ENCODE peak calls at places on chromosomes 13 and 19, in five cellular contexts. D, X, B, F and K are unnamed samples. For H3K4me1, the result is how much of the 10 kb centered on the place peaks cover.

GRCh38 chr19:48945817-48946216 is 8.9 kb upstream of the BAX start:
- DNase-seq in D (no peak), X (no peak), B (no peak), F (no peak), K (no peak)

GRCh38 chr19:2014731-2015610 is 543 bp downstream of the BTBD2 start:
- DNase-seq in D (peak), X (no peak), B (no peak), F (peak), K (no peak)

GRCh38 chr19:51006406-51006805 is 5.0 kb upstream of the KLK8 start:
- DNase-seq in D (no peak), X (no peak), B (no peak), F (no peak), K (no peak)

GRCh38 chr13:44040070-44040753 is 160.5 kb downstream of the LACC1 start:
- DNase-seq in D (no peak), X (peak), B (no peak), F (no peak), K (no peak)

GRCh38 chr19:49889687-49890348 is 6.9 kb downstream of the IL4I1 start:
- DNase-seq in D (peak), X (peak), B (peak), F (peak), K (peak)

GRCh38 chr19:49422407-49423277 is 599 bp downstream of the PTH2 start:
- DNase-seq in D (no peak), X (peak), B (no peak), F (no peak), K (no peak)

GRCh38 chr13:26785845-26786630 is 25.5 kb upstream of the GPR12 start:
- DNase-seq in D (no peak), X (no peak), B (no peak), F (no peak), K (no peak)

GRCh38 chr13:76708138-76708537 is 178.1 kb downstream of the KCTD12 start:
- DNase-seq in D (no peak), X (no peak), B (no peak), F (no peak), K (no peak)

GRCh38 chr13:60798503-60798902 is 401.5 kb downstream of the TDRD3 start:
- DNase-seq in D (no peak), X (no peak), B (no peak), F (no peak), K (no peak)

GRCh38 chr19:54440641-54441040 is 8.4 kb upstream of the LENG8 start:
- DNase-seq in D (no peak), X (no peak), B (no peak), F (no peak), K (no peak)

GRCh38 chr19:23116802-23117571 is at the start of gene ZNF730:
- DNase-seq in D (peak), X (peak), B (peak), F (peak), K (peak)

GRCh38 chr13:113042456-113042855 is 63.1 kb upstream of the F7 start:
- DNase-seq in D (no peak), X (no peak), B (no peak), F (no peak), K (no peak)

GRCh38 chr19:3096267-3096901 is 2.2 kb downstream of the GNA11 start:
- DNase-seq in D (no peak), X (no peak), B (no peak), F (no peak), K (no peak)

GRCh38 chr13:30016398-30016797 is 166.0 kb upstream of the UBL3 start:
- DNase-seq in D (no peak), X (no peak), B (no peak), F (no peak), K (no peak)

GRCh38 chr13:68064371-68064770 is 834.2 kb upstream of the PCDH9 start:
- DNase-seq in D (no peak), X (no peak), B (no peak), F (no peak), K (no peak)

GRCh38 chr13:31945202-31945978 is 86.2 kb upstream of the FRY start:
- DNase-seq in D (peak), X (peak), B (peak), F (peak), K (peak)

GRCh38 chr19:42143341-42144234 is 11.3 kb upstream of the POU2F2 start:
- DNase-seq in D (no peak), X (peak), B (no peak), F (no peak), K (no peak)

GRCh38 chr19:51198641-51199040 is 26.2 kb upstream of the CD33 start:
- DNase-seq in D (no peak), X (no peak), B (no peak), F (no peak), K (no peak)

DNA sequence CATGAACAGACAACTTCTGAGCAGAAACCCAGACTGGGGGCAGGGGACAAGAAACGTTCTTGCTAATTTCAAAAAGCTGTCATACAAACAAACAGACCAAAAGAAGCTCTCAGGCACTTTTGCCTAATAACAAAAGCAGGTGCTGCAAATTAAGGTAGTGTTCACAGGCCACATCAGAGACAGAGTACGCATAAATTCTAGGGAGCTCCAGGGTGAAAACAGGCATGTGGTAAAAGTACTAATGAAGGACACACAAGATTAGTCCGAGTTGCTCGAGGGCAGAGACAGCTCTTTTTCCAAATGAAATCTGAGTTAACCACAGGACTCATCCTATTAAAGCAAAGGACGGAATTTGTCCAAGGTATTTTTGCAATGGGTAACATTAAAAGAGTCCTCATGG is 197.4 kb downstream of the LHFPL6 start:
- DNase-seq in D (no peak), X (no peak), B (no peak), F (no peak), K (no peak)
- H3K4me1 ChIP-seq in D (under half), X (under half), B (under half), F (under half), K (under half)

GRCh38 chr13:50524540-50524939 is 319.0 kb downstream of the DLEU7 start:
- DNase-seq in D (no peak), X (no peak), B (no peak), F (no peak), K (no peak)
- H3K4me1 ChIP-seq in D (under half), X (under half), B (under half), F (under half), K (under half)

GRCh38 chr19:44367024-44367423 is 10.5 kb upstream of the ZNF112 start:
- DNase-seq in D (no peak), X (no peak), B (no peak), F (no peak), K (no peak)

GRCh38 chr19:44374789-44375188 is 18.3 kb upstream of the ZNF112 start:
- DNase-seq in D (no peak), X (no peak), B (no peak), F (no peak), K (no peak)

GRCh38 chr19:44371815-44372480 is 15.5 kb upstream of the ZNF112 start:
- DNase-seq in D (no peak), X (no peak), B (no peak), F (no peak), K (no peak)
- H3K4me1 ChIP-seq in D (under half), X (under half), B (under half), F (under half), K (under half)

DNA sequence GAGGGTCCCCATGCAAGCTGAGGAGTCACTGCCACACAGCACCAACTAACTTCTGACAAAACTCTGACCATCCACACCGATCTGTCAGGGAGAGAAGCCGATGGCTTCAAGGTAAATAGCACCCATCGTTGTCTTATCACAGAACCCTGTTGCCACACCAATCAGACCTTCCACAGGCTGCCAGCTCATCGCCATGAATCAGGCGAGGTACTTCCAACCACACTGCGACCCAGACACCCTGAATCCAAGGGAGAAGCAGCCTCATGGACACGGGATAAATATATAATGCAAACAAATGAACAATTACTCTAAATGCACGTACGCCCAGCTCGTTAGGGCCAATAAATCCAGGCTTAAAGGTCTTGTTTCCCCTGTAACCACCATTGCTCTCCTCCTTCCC is 20.8 kb downstream of the RANBP3 start:
- DNase-seq in D (no peak), X (peak), B (no peak), F (no peak), K (no peak)
- H3K4me1 ChIP-seq in D (half or more), X (half or more), B (half or more), F (under half), K (under half)

GRCh38 chr13:97112451-97113152 is 109.5 kb upstream of the MBNL2 start:
- DNase-seq in D (no peak), X (peak), B (no peak), F (no peak), K (no peak)

GRCh38 chr13:97109841-97110492 is 112.2 kb upstream of the MBNL2 start:
- DNase-seq in D (peak), X (peak), B (peak), F (peak), K (peak)

GRCh38 chr13:97113231-97114001 is 108.7 kb upstream of the MBNL2 start:
- DNase-seq in D (peak), X (no peak), B (no peak), F (peak), K (no peak)

GRCh38 chr13:97109256-97109655 is 112.9 kb upstream of the MBNL2 start:
- DNase-seq in D (no peak), X (no peak), B (no peak), F (no peak), K (no peak)

DNA sequence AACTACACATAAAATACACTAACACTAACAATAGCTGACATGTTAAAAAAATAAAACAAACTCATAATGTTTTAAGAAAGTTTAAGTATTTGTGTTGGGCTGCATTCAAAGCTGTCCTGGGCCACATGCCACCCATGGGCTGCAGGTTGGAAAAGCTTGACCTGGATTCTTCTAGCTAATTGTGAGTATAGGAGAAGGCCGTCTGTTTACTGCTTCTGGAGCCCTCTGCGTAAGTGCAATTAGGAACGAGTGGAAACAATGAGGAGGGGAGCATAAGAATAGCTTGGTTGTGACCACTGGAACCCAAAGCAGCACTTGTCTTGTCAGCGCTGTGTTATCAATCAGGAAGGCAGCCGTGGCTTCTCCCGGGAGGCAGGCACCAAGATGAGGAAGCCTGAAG is 110.4 kb upstream of the MBNL2 start:
- DNase-seq in D (no peak), X (no peak), B (no peak), F (no peak), K (no peak)
- H3K4me1 ChIP-seq in D (half or more), X (under half), B (under half), F (under half), K (under half)